ENCODE peak calls at places on chromosomes 1 and 21, in nine cellular contexts. M is astrocyte, Q is neural progenitor cell, R is fibroblast of lung, C is OCI-LY7, U is HCT116, X is mammary epithelial cell, T is IMR-90, I is SK-N-SH. H is an unnamed sample.

GRCh38 chr21:43333301-43334062 is 93.4 kb downstream of the SIK1 start:
- DNase-seq in M (peak; percentile 90), Q (peak; percentile 54), R (peak; percentile 59), C (no peak), U (no peak), X (peak; percentile 81), T (peak; percentile 96), I (no peak), H (peak; percentile 95)

GRCh38 chr1:208131631-208132286 is 112.4 kb downstream of the PLXNA2 start:
- DNase-seq in M (no peak), Q (no peak), R (no peak), C (no peak), U (no peak), X (no peak), T (no peak), I (no peak), H (no peak)

GRCh38 chr1:201288007-201288406 is 4.7 kb downstream of the PKP1 start:
- DNase-seq in M (no peak), Q (no peak), R (no peak), C (no peak), U (no peak), X (no peak), T (no peak), I (no peak), H (no peak)

GRCh38 chr1:47725732-47726495 is 271.3 kb downstream of the TRABD2B start:
- DNase-seq in M (peak; percentile 46), Q (peak; percentile 91), R (peak; percentile 74), C (peak; percentile 72), U (peak; percentile 49), X (peak; percentile 58), T (peak; percentile 63), I (peak; percentile 89), H (peak; percentile 87)

GRCh38 chr1:200526709-200527612 is 93.6 kb downstream of the KIF14 start:
- DNase-seq in M (peak; percentile 40), Q (no peak), R (peak; percentile 50), C (peak; percentile 57), U (no peak), X (no peak), T (peak; percentile 41), I (no peak), H (no peak)

GRCh38 chr1:79043506-79043905 is 37.0 kb upstream of the ADGRL4 start:
- DNase-seq in M (peak; percentile 70), Q (no peak), R (peak; percentile 54), C (no peak), U (no peak), X (no peak), T (peak; percentile 55), I (no peak), H (no peak)

GRCh38 chr1:2374260-2375155 is 16.8 kb downstream of the MORN1 start:
- DNase-seq in M (no peak), Q (no peak), R (no peak), C (no peak), U (no peak), X (no peak), T (no peak), I (no peak), H (no peak)

GRCh38 chr1:156892190-156893047 is 1.1 kb upstream of the PEAR1 start:
- DNase-seq in M (peak; percentile 67), Q (peak; percentile 95), R (peak; percentile 87), C (peak; percentile 71), U (peak; percentile 75), X (peak; percentile 61), T (peak; percentile 85), I (peak; percentile 94), H (peak; percentile 95)

GRCh38 chr1:226702957-226703831 is 35.9 kb downstream of the ITPKB start:
- DNase-seq in M (peak; percentile 80), Q (peak; percentile 85), R (peak; percentile 80), C (peak; percentile 73), U (no peak), X (peak; percentile 31), T (peak; percentile 94), I (peak; percentile 94), H (peak; percentile 64)

GRCh38 chr21:16134134-16134533 is 404.4 kb downstream of the USP25 start:
- DNase-seq in M (peak; percentile 31), Q (peak; percentile 59), R (no peak), C (no peak), U (no peak), X (no peak), T (no peak), I (no peak), H (no peak)

GRCh38 chr1:19372136-19372514 is 60.0 kb downstream of the SLC66A1 start:
- DNase-seq in M (no peak), Q (no peak), R (no peak), C (no peak), U (no peak), X (no peak), T (no peak), I (peak; percentile 86), H (no peak)

GRCh38 chr1:56831874-56832693 is 12.9 kb upstream of the FYB2 start:
- DNase-seq in M (peak; percentile 98), Q (peak; percentile 76), R (peak; percentile 90), C (peak; percentile 63), U (peak; percentile 29), X (peak; percentile 81), T (peak; percentile 97), I (peak; percentile 68), H (peak; percentile 77)

GRCh38 chr1:6351480-6352137 is 42.0 kb downstream of the ACOT7 start:
- DNase-seq in M (no peak), Q (no peak), R (no peak), C (no peak), U (no peak), X (peak; percentile 51), T (no peak), I (no peak), H (no peak)

GRCh38 chr1:159889821-159890252 is 10.1 kb downstream of the CFAP45 start:
- DNase-seq in M (peak; percentile 94), Q (peak; percentile 27), R (peak; percentile 92), C (peak; percentile 59), U (no peak), X (peak; percentile 66), T (peak; percentile 96), I (peak; percentile 39), H (peak; percentile 96)

GRCh38 chr1:34907487-34908090 is 21.9 kb downstream of the DLGAP3 start:
- DNase-seq in M (no peak), Q (peak; percentile 45), R (no peak), C (no peak), U (no peak), X (no peak), T (no peak), I (no peak), H (no peak)

GRCh38 chr1:208158640-208159541 is 85.3 kb downstream of the PLXNA2 start:
- DNase-seq in M (no peak), Q (peak; percentile 49), R (no peak), C (no peak), U (no peak), X (no peak), T (no peak), I (no peak), H (no peak)

GRCh38 chr1:206693029-206693428 is 8.3 kb downstream of the MAPKAPK2 start:
- DNase-seq in M (peak; percentile 86), Q (no peak), R (peak; percentile 74), C (no peak), U (no peak), X (no peak), T (peak; percentile 85), I (no peak), H (peak; percentile 29)

GRCh38 chr21:46020581-46020980 is 39.0 kb downstream of the COL6A1 start:
- DNase-seq in M (no peak), Q (no peak), R (no peak), C (no peak), U (no peak), X (no peak), T (no peak), I (no peak), H (no peak)

GRCh38 chr1:204760350-204761134 is 75.0 kb upstream of the LRRN2 start:
- DNase-seq in M (no peak), Q (no peak), R (no peak), C (no peak), U (no peak), X (no peak), T (peak; percentile 1), I (no peak), H (peak; percentile 32)

GRCh38 chr1:94063379-94063778 is 57.6 kb downstream of the ABCA4 start:
- DNase-seq in M (peak; percentile 39), Q (peak; percentile 52), R (peak; percentile 82), C (no peak), U (peak; percentile 51), X (no peak), T (peak; percentile 67), I (peak; percentile 19), H (peak; percentile 52)

GRCh38 chr21:33789697-33790096 is 125.9 kb downstream of the ATP5PO start:
- DNase-seq in M (peak; percentile 36), Q (no peak), R (peak; percentile 51), C (no peak), U (no peak), X (no peak), T (no peak), I (no peak), H (no peak)

GRCh38 chr1:2341706-2342383 is 49.5 kb downstream of the MORN1 start:
- DNase-seq in M (no peak), Q (no peak), R (no peak), C (no peak), U (no peak), X (no peak), T (no peak), I (no peak), H (no peak)

DNA sequence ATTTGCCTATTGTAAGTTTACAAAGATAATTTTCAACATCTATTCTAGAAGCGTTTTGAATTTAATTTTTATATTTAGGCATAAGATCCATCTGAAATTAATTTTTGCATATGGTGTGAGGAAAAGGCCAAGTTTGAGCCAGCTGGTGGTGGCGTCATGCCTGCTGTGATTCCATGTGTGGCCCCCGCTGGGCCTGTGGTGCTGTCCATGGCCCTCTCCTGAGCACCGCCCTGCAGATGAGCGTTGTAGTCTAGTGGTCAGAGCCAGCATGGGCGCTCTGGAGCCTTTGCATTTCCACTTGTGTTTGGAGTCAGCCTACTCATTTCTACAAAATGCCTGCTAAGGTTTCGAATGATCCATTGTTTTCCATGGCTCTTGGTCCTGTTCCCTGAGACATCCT is 22.7 kb downstream of the PRSS38 start:
- DNase-seq in M (no peak), Q (no peak), R (no peak), C (no peak), U (no peak), X (no peak), T (no peak), I (no peak), H (no peak)
- H3K4me3 ChIP-seq in M (no peak overlapping the region), Q (no peak overlapping the region), R (no peak overlapping the region), C (no peak overlapping the region), U (no peak overlapping the region), X (no peak overlapping the region), T (no peak overlapping the region), I (no peak overlapping the region), H (no peak overlapping the region)

GRCh38 chr1:24921938-24922662 is 8.0 kb downstream of the RUNX3 start:
- DNase-seq in M (no peak), Q (no peak), R (no peak), C (no peak), U (no peak), X (no peak), T (no peak), I (no peak), H (no peak)
- H4K20me1 ChIP-seq in M (no peaks in the 10 kb centered on the region), Q (peaks cover 5% of the 10 kb centered on the region), R (no peaks in the 10 kb centered on the region), C (peaks cover 14% of the 10 kb centered on the region), U (no peaks in the 10 kb centered on the region), X (no peaks in the 10 kb centered on the region), T (peaks cover 3% of the 10 kb centered on the region), I (no peaks in the 10 kb centered on the region), H (no peaks in the 10 kb centered on the region)

GRCh38 chr1:8680628-8681316 is 136.7 kb downstream of the RERE start:
- DNase-seq in M (no peak), Q (no peak), R (no peak), C (no peak), U (no peak), X (no peak), T (no peak), I (no peak), H (no peak)
- H3K4me3 ChIP-seq in M (peak overlapping the region; percentile 31), Q (no peak overlapping the region), R (peak overlapping the region; percentile 36), C (no peak overlapping the region), U (no peak overlapping the region), X (peak overlapping the region; percentile 43), T (peak overlapping the region; percentile 35), I (no peak overlapping the region), H (peak overlapping the region; percentile 70)

GRCh38 chr1:72037745-72038343 is 244.5 kb downstream of the NEGR1 start:
- DNase-seq in M (peak; percentile 13), Q (peak; percentile 71), R (peak; percentile 62), C (peak; percentile 45), U (peak; percentile 4), X (peak; percentile 23), T (peak; percentile 49), I (no peak), H (peak; percentile 67)
- H4K20me1 ChIP-seq in M (no peaks in the 10 kb centered on the region), Q (no peaks in the 10 kb centered on the region), R (no peaks in the 10 kb centered on the region), C (no peaks in the 10 kb centered on the region), U (no peaks in the 10 kb centered on the region), X (no peaks in the 10 kb centered on the region), T (no peaks in the 10 kb centered on the region), I (no peaks in the 10 kb centered on the region), H (no peaks in the 10 kb centered on the region)